ENCODE peak calls at places on chromosomes 2 and 18, in nine cellular contexts. T is transverse colon, B is breast epithelium, W is spleen, E is Peyer's patch, M is body of pancreas, J is H1, C is stomach, H is uterus. L is an unnamed sample.

GRCh38 chr18:12076424-12077140 is 17.1 kb upstream of the ANKRD62 start:
- DNase-seq in T (no peak), B (no peak), W (peak; percentile 75), E (peak; percentile 51), M (peak; percentile 46), J (no peak), C (peak; percentile 55), H (no peak), L (no peak)

GRCh38 chr2:74548285-74548918 is 5.3 kb downstream of the LOXL3 start:
- DNase-seq in T (no peak), B (no peak), W (no peak), E (no peak), M (no peak), J (no peak), C (no peak), H (no peak), L (peak; percentile 63)

GRCh38 chr2:62217421-62217820 is 21.5 kb downstream of the B3GNT2 start:
- DNase-seq in T (no peak), B (no peak), W (no peak), E (no peak), M (no peak), J (no peak), C (no peak), H (no peak), L (no peak)

GRCh38 chr2:127641846-127642510 is 4.0 kb upstream of the GPR17 start:
- DNase-seq in T (no peak), B (no peak), W (peak; percentile 87), E (no peak), M (no peak), J (no peak), C (no peak), H (no peak), L (no peak)

GRCh38 chr2:136378712-136379595 is 261.0 kb upstream of the CXCR4 start:
- DNase-seq in T (peak; percentile 59), B (peak; percentile 30), W (peak; percentile 86), E (no peak), M (no peak), J (peak; percentile 31), C (peak; percentile 59), H (no peak), L (peak; percentile 9)

GRCh38 chr2:25684577-25684976 is 11.2 kb upstream of the DTNB start:
- DNase-seq in T (no peak), B (no peak), W (peak; percentile 21), E (no peak), M (no peak), J (no peak), C (no peak), H (no peak), L (no peak)

GRCh38 chr2:207474871-207475485 is 54.8 kb upstream of the CREB1 start:
- DNase-seq in T (no peak), B (no peak), W (no peak), E (no peak), M (peak; percentile 33), J (no peak), C (no peak), H (no peak), L (no peak)

GRCh38 chr2:69742170-69742952 is 427 bp downstream of the ANXA4 start:
- DNase-seq in T (no peak), B (no peak), W (no peak), E (peak; percentile 56), M (peak; percentile 29), J (no peak), C (no peak), H (no peak), L (no peak)

GRCh38 chr2:212854116-212854515 is 297.3 kb downstream of the IKZF2 start:
- DNase-seq in T (no peak), B (no peak), W (no peak), E (no peak), M (no peak), J (no peak), C (no peak), H (no peak), L (no peak)

GRCh38 chr2:197502201-197502600 is 2.0 kb downstream of the HSPE1 start:
- DNase-seq in T (no peak), B (no peak), W (no peak), E (no peak), M (no peak), J (no peak), C (no peak), H (no peak), L (no peak)

GRCh38 chr2:54652540-54652939 is 70.9 kb upstream of the EML6 start:
- DNase-seq in T (no peak), B (no peak), W (no peak), E (no peak), M (no peak), J (no peak), C (no peak), H (no peak), L (no peak)

GRCh38 chr2:146826388-146826787 is 1018.4 kb upstream of the ACVR2A start:
- DNase-seq in T (no peak), B (no peak), W (no peak), E (no peak), M (no peak), J (no peak), C (no peak), H (no peak), L (no peak)

GRCh38 chr2:45014016-45014702 is 4.9 kb upstream of the SIX2 start:
- DNase-seq in T (peak; percentile 32), B (no peak), W (no peak), E (no peak), M (peak; percentile 56), J (no peak), C (peak; percentile 43), H (peak; percentile 31), L (peak; percentile 90)
- TF ChIP-seq POLR2A in T (no peak), B (no peak), W (no peak), E (no peak), M (no peak), J (no peak), C (no peak), H (no peak), L (peak; percentile 11)

GRCh38 chr2:199259671-199260070 is 198.1 kb downstream of the SATB2 start:
- DNase-seq in T (no peak), B (no peak), W (no peak), E (no peak), M (no peak), J (no peak), C (no peak), H (no peak), L (no peak)

GRCh38 chr2:199261936-199262335 is 195.8 kb downstream of the SATB2 start:
- DNase-seq in T (no peak), B (no peak), W (no peak), E (no peak), M (no peak), J (no peak), C (no peak), H (no peak), L (no peak)

GRCh38 chr2:199258291-199258690 is 199.4 kb downstream of the SATB2 start:
- DNase-seq in T (no peak), B (no peak), W (no peak), E (no peak), M (no peak), J (no peak), C (no peak), H (no peak), L (no peak)

GRCh38 chr2:199261221-199261620 is 196.5 kb downstream of the SATB2 start:
- DNase-seq in T (no peak), B (peak; percentile 39), W (no peak), E (no peak), M (no peak), J (no peak), C (no peak), H (no peak), L (no peak)
- TF ChIP-seq POLR2A in T (no peak), B (no peak), W (no peak), E (no peak), M (no peak), J (no peak), C (no peak), H (no peak), L (no peak)

DNA sequence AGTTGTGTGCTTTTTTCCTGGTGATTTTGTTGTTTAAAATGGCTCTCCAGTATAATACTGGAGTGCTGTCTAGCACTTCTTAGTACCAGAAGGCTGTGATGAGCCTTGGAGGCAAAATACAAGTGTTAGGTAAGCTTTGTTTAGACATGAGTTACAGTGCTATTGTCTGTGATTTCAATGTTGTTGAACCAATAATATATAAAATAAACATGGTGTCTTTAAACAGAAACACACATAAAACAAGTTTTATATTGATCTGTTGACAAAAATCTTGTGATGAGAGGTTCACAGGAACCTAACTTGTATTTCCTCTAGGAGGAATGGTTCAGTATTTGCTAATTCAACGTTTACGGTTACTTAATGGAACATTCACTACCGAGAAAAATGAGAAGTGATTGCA is 5.0 kb upstream of the FAM171B start:
- DNase-seq in T (no peak), B (no peak), W (no peak), E (no peak), M (no peak), J (no peak), C (no peak), H (no peak), L (no peak)
- TF ChIP-seq POLR2A in T (no peak), B (no peak), W (no peak), E (no peak), M (no peak), J (no peak), C (no peak), H (no peak), L (no peak)

GRCh38 chr2:231711677-231712461 is 3.5 kb downstream of the PTMA start:
- DNase-seq in T (peak; percentile 28), B (no peak), W (peak; percentile 77), E (no peak), M (no peak), J (no peak), C (no peak), H (no peak), L (no peak)

GRCh38 chr2:231710751-231711676 is 2.7 kb downstream of the PTMA start:
- DNase-seq in T (peak; percentile 54), B (no peak), W (peak; percentile 89), E (peak; percentile 63), M (peak; percentile 38), J (no peak), C (peak; percentile 27), H (peak; percentile 38), L (no peak)

GRCh38 chr2:231709636-231709980 is 1.3 kb downstream of the PTMA start:
- DNase-seq in T (peak; percentile 54), B (peak; percentile 45), W (peak; percentile 92), E (no peak), M (peak; percentile 58), J (no peak), C (peak; percentile 56), H (peak; percentile 59), L (no peak)

GRCh38 chr2:231708773-231709635 is 679 bp downstream of the PTMA start:
- DNase-seq in T (peak; percentile 38), B (peak; percentile 36), W (peak; percentile 94), E (peak; percentile 74), M (peak; percentile 47), J (no peak), C (peak; percentile 50), H (peak; percentile 67), L (no peak)

DNA sequence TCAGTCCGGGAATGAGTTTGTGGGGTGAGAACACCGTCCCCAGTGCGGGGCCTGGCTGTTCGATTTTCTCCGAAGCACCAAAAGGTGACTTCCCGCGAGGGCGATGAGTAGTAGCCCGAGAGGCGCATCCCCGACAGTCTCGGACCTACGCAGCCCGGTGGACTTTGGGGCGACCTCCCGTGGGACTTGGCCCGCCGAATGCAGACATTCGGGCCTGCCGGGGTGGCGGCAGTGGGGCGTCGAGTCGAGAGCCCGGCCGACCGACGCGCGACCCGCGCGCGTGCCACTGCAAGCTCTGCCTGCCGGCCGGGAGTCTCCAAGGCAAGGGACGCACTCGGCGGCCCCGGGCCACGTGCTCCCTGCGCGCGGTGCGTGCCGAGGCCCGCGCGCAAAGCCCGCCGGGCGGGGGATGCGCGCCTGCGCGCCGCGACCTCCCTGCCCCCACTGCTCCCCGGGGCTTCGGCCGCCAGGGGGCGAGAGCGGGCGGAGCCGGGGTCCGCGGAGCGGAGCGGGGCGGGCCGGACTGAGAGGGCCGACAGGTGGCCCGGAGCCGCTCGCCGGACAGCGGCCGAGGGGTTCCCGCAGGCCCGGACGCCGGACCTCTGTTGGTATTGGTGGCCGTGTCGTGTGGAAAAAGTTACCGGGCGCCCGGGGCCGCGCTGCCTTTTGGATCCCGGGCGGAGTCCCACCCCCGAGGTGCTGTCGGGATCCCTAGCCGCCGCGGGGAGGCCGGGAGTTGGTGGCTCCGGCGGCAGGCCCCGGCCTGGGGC is 1.8 kb downstream of the PTMA start:
- DNase-seq in T (peak; percentile 90), B (peak; percentile 79), W (peak; percentile 97), E (peak; percentile 92), M (peak; percentile 86), J (no peak), C (peak; percentile 91), H (peak; percentile 91), L (no peak)
- TF ChIP-seq POLR2A in T (peak; percentile 82), B (no peak), W (peak; percentile 72), E (peak; percentile 55), M (peak; percentile 87), J (peak; percentile 70), C (peak; percentile 14), H (peak; percentile 81), L (peak; percentile 67)